ENCODE peak calls at places on chromosomes 7 and 10, in six cellular contexts. One of them, this sample, is unnamed.

GRCh38 chr10:97607076-97607635 is 17.6 kb downstream of the C10orf62 start:
- DNase-seq in sigmoid colon: no peak
- DNase-seq in tibial nerve: no peak
- DNase-seq in transverse colon: no peak
- DNase-seq in A549: no peak
- DNase-seq in ovary: no peak
- DNase-seq in this sample: no peak

GRCh38 chr7:136033413-136034031 is 56.4 kb upstream of the MTPN start:
- DNase-seq in sigmoid colon: peak
- DNase-seq in tibial nerve: no peak
- DNase-seq in transverse colon: peak
- DNase-seq in A549: no peak
- DNase-seq in ovary: no peak
- DNase-seq in this sample: no peak

GRCh38 chr10:117454502-117454901 is 79.3 kb upstream of the PDZD8 start:
- DNase-seq in sigmoid colon: no peak
- DNase-seq in tibial nerve: no peak
- DNase-seq in transverse colon: no peak
- DNase-seq in A549: no peak
- DNase-seq in ovary: no peak
- DNase-seq in this sample: no peak

GRCh38 chr7:106356-106755 is 86.0 kb upstream of the FAM20C start:
- DNase-seq in sigmoid colon: no peak
- DNase-seq in tibial nerve: no peak
- DNase-seq in transverse colon: no peak
- DNase-seq in A549: no peak
- DNase-seq in ovary: no peak
- DNase-seq in this sample: no peak

GRCh38 chr7:88339195-88339922 is 32.7 kb upstream of the STEAP4 start:
- DNase-seq in sigmoid colon: no peak
- DNase-seq in tibial nerve: no peak
- DNase-seq in transverse colon: no peak
- DNase-seq in A549: no peak
- DNase-seq in ovary: no peak
- DNase-seq in this sample: no peak

GRCh38 chr7:95373323-95373722 is 22.9 kb downstream of the PON3 start:
- DNase-seq in sigmoid colon: no peak
- DNase-seq in tibial nerve: no peak
- DNase-seq in transverse colon: no peak
- DNase-seq in A549: no peak
- DNase-seq in ovary: no peak
- DNase-seq in this sample: no peak

GRCh38 chr10:91559750-91560149 is 73.1 kb downstream of the PPP1R3C start:
- DNase-seq in sigmoid colon: no peak
- DNase-seq in tibial nerve: no peak
- DNase-seq in transverse colon: no peak
- DNase-seq in A549: no peak
- DNase-seq in ovary: no peak
- DNase-seq in this sample: no peak

GRCh38 chr10:132497083-132497680 is 40.4 kb upstream of the INPP5A start:
- DNase-seq in sigmoid colon: peak
- DNase-seq in tibial nerve: no peak
- DNase-seq in transverse colon: no peak
- DNase-seq in A549: no peak
- DNase-seq in ovary: no peak
- DNase-seq in this sample: no peak

GRCh38 chr10:3222068-3222467 is 49.5 kb upstream of the PITRM1 start:
- DNase-seq in sigmoid colon: no peak
- DNase-seq in tibial nerve: no peak
- DNase-seq in transverse colon: no peak
- DNase-seq in A549: peak
- DNase-seq in ovary: no peak
- DNase-seq in this sample: no peak

GRCh38 chr7:96236198-96237039 is 85.5 kb downstream of the SLC25A13 start:
- DNase-seq in sigmoid colon: peak
- DNase-seq in tibial nerve: no peak
- DNase-seq in transverse colon: no peak
- DNase-seq in A549: no peak
- DNase-seq in ovary: peak
- DNase-seq in this sample: no peak

GRCh38 chr7:155917836-155918385 is 105.6 kb upstream of the SHH start:
- DNase-seq in sigmoid colon: no peak
- DNase-seq in tibial nerve: no peak
- DNase-seq in transverse colon: no peak
- DNase-seq in A549: no peak
- DNase-seq in ovary: no peak
- DNase-seq in this sample: peak

DNA sequence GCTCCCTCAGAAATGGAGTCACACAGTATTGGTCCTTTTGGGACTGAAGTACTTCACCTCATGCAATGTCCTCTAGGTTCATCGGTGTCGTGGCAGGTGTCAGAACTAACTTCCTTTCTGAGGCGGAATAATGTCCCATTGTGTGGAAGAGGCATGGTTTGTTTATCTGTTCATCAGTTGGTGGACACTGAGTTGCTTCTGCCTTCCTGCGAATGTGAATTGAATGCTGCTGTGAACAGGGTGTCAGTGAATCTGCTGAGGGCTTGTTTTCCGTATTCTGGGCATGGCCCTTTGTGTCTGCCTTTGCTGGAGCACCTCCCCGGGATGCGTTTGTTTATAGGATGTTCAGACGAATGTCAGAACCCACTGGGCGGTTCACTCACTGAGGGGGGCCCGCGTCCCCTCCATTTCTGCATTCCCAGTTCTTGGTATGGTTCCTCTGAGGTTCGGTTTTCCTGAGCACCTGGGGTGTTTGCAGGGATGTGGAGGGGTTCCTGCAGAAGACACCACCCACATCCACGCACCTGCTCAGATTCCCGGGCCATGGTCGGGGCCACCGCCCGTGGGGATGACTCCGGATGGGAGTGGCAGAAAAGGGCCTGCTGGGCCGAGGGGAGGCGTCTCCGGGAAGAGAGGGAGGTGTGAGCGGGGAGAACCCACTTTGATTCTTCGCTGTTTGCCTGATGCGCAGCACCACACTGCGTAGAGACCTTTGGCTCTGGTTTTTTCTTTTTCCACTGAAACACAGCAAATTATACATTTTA is 33.1 kb downstream of the CHST12 start:
- DNase-seq in sigmoid colon: no peak
- DNase-seq in tibial nerve: no peak
- DNase-seq in transverse colon: no peak
- DNase-seq in A549: no peak
- DNase-seq in ovary: no peak
- DNase-seq in this sample: no peak
- H3K27ac ChIP-seq in sigmoid colon: no peak
- H3K27ac ChIP-seq in tibial nerve: peak
- H3K27ac ChIP-seq in transverse colon: no peak
- H3K27ac ChIP-seq in A549: no peak
- H3K27ac ChIP-seq in ovary: no peak
- H3K27ac ChIP-seq in this sample: no peak

DNA sequence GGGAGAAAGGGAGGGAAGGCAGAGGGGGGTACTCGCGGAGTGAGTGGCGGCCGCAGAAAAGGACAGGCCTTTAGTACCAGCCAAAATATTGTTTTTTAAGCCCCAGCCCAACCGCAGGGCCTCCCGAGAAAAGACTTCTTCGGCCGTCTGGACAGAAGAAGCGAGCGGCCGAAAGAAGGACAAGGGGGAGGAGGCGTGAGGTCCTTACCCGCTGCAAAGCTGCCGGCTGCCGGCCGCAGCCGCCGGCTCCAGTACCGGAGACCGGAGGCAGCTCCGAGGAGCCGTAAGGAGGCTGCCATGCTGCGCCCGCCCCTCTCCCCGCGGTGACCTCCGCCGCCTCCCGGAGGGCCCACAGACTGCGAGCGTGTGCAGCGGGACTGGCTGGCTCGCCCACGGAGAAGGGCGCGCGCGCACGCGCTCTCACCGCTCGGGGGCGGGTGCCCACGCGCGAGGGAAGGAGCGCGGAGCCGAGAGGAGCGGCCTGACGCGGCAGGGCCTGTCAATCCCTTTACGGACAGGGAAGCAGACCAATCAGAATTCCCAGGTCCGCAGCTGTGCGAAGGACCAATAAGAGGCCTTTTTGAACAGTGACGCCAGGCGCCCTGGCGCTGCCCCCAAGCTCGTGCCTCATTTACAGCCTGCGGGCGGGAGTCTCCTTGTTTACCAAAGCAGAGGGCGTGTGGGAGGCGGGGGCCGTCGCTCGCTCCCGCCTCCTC is at the start of gene HIBADH:
- DNase-seq in sigmoid colon: peak
- DNase-seq in tibial nerve: peak
- DNase-seq in transverse colon: peak
- DNase-seq in A549: peak
- DNase-seq in ovary: peak
- DNase-seq in this sample: peak
- TF ChIP-seq CTCF in sigmoid colon: peak
- TF ChIP-seq CTCF in tibial nerve: peak
- TF ChIP-seq CTCF in transverse colon: peak
- TF ChIP-seq CTCF in A549: no peak
- TF ChIP-seq CTCF in ovary: peak
- TF ChIP-seq CTCF in this sample: peak

GRCh38 chr7:33215992-33216391 is 86.6 kb downstream of the BBS9 start:
- DNase-seq in sigmoid colon: no peak
- DNase-seq in tibial nerve: no peak
- DNase-seq in transverse colon: no peak
- DNase-seq in A549: no peak
- DNase-seq in ovary: no peak
- DNase-seq in this sample: no peak
- TF ChIP-seq EP300 in sigmoid colon: no peak
- TF ChIP-seq EP300 in tibial nerve: no peak
- TF ChIP-seq EP300 in transverse colon: no peak
- TF ChIP-seq EP300 in A549: no peak
- TF ChIP-seq EP300 in ovary: no peak
- TF ChIP-seq EP300 in this sample: no peak

DNA sequence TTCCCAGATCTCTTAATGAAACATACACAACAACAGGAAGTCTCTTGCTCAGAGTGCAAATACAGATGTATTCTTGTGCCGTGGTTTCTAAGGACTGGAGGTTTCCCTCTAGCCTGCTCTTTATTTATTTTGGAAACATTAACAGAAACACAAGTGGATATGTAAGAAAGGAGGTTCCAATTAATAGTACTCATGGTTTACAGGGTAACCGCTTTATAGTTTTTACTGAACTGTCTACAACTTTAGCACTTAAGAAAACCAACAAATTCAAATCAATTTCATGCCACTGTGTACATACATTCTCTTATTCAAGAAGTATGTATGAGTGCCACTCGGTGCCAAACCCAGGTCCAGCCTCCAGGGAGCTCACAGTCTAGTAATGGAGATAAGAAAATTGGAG is 175.9 kb upstream of the AKR1E2 start:
- DNase-seq in sigmoid colon: no peak
- DNase-seq in tibial nerve: no peak
- DNase-seq in transverse colon: no peak
- DNase-seq in A549: no peak
- DNase-seq in ovary: no peak
- DNase-seq in this sample: no peak
- H3K27ac ChIP-seq in sigmoid colon: peak
- H3K27ac ChIP-seq in tibial nerve: peak
- H3K27ac ChIP-seq in transverse colon: no peak
- H3K27ac ChIP-seq in A549: peak
- H3K27ac ChIP-seq in ovary: no peak
- H3K27ac ChIP-seq in this sample: no peak

GRCh38 chr7:145036592-145037386 is 200.9 kb upstream of the TPK1 start:
- DNase-seq in sigmoid colon: no peak
- DNase-seq in tibial nerve: no peak
- DNase-seq in transverse colon: no peak
- DNase-seq in A549: peak
- DNase-seq in ovary: no peak
- DNase-seq in this sample: no peak
- TF ChIP-seq CTCF in sigmoid colon: peak
- TF ChIP-seq CTCF in tibial nerve: peak
- TF ChIP-seq CTCF in transverse colon: peak
- TF ChIP-seq CTCF in A549: peak
- TF ChIP-seq CTCF in ovary: no peak
- TF ChIP-seq CTCF in this sample: peak

DNA sequence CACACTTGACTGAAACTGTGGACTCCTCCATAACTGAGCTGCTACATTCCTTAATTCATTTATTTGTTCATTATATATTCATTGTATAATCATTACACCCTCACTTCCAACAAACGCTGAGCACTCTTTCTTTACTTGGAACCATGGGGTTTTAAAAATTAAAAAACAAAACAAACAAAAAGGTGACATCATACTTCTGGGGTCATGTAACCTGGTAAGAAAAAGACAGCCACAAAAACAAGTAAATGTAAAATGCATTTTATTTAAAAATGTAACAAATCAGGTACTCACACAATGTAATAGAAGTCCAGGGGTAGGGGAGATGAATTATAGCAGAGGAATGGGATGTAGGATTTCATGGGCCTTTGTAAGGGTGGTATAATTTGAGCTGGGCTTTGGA is 25.1 kb downstream of the PLEKHS1 start:
- DNase-seq in sigmoid colon: no peak
- DNase-seq in tibial nerve: no peak
- DNase-seq in transverse colon: no peak
- DNase-seq in A549: no peak
- DNase-seq in ovary: no peak
- DNase-seq in this sample: no peak
- TF ChIP-seq EP300 in sigmoid colon: no peak
- TF ChIP-seq EP300 in tibial nerve: no peak
- TF ChIP-seq EP300 in transverse colon: no peak
- TF ChIP-seq EP300 in A549: no peak
- TF ChIP-seq EP300 in ovary: no peak
- TF ChIP-seq EP300 in this sample: no peak

DNA sequence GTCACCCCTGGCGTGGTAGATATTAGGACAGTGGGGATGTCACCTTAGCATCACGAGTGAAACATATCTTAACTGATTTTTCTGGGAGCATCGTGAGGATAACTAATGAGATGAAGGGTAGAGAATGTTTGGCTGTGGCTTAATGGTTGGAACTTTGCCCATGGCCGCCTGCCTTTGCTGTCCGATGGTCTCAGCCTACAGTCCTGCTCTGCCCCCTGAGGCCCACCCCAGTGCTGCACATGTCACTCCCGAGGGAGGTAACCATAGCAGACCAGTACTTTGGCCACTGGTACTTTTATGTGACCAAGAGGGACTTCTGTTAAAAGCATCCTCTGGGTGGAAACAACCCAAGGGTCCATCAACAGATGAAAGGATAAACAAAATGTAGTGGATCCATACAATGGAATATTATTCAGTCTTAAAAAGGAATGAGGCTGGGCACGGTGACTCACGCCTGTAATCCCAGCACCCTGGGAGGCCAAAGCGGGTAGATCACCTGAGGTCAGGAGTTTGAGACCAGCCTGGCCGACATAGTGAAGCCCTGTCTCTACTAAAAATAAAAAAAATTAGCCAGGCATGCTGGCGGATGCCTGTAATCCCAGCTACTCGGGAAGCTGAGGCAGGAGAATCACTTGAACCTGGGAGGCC is 58.4 kb downstream of the TACR2 start:
- DNase-seq in sigmoid colon: no peak
- DNase-seq in tibial nerve: no peak
- DNase-seq in transverse colon: no peak
- DNase-seq in A549: no peak
- DNase-seq in ovary: no peak
- DNase-seq in this sample: no peak
- H3K27ac ChIP-seq in sigmoid colon: no peak
- H3K27ac ChIP-seq in tibial nerve: no peak
- H3K27ac ChIP-seq in transverse colon: no peak
- H3K27ac ChIP-seq in A549: no peak
- H3K27ac ChIP-seq in ovary: no peak
- H3K27ac ChIP-seq in this sample: no peak

GRCh38 chr7:158647475-158647792 is 57.2 kb downstream of the NCAPG2 start:
- DNase-seq in sigmoid colon: no peak
- DNase-seq in tibial nerve: no peak
- DNase-seq in transverse colon: no peak
- DNase-seq in A549: no peak
- DNase-seq in ovary: no peak
- DNase-seq in this sample: no peak
- TF ChIP-seq CTCF in sigmoid colon: no peak
- TF ChIP-seq CTCF in tibial nerve: no peak
- TF ChIP-seq CTCF in transverse colon: no peak
- TF ChIP-seq CTCF in A549: no peak
- TF ChIP-seq CTCF in ovary: no peak
- TF ChIP-seq CTCF in this sample: no peak